ENCODE peak calls at places on chromosome 14, in eight cellular contexts. D is GM23248, Q is right atrium auricular region, F is neuronal stem cell, G is HCT116, I is IMR-90, K is Peyer's patch, U is fibroblast of lung. Z is an unnamed sample.

GRCh38 chr14:31990959-31991541 is 86.1 kb upstream of the ARHGAP5 start:
- DNase-seq in D (peak), Q (no peak), F (no peak), G (no peak), I (no peak), K (no peak), U (peak), Z (no peak)

GRCh38 chr14:51582437-51582836 is 69.3 kb upstream of the FRMD6 start:
- DNase-seq in D (peak), Q (no peak), F (no peak), G (no peak), I (peak), K (no peak), U (peak), Z (no peak)

GRCh38 chr14:33564774-33565630 is 385.9 kb downstream of the EGLN3 start:
- DNase-seq in D (peak), Q (no peak), F (no peak), G (no peak), I (peak), K (no peak), U (peak), Z (no peak)

GRCh38 chr14:28515571-28515970 is 251.0 kb upstream of the FOXG1 start:
- DNase-seq in D (no peak), Q (no peak), F (no peak), G (no peak), I (peak), K (no peak), U (peak), Z (no peak)

GRCh38 chr14:29637406-29637805 is 290.2 kb downstream of the PRKD1 start:
- DNase-seq in D (peak), Q (peak), F (no peak), G (no peak), I (peak), K (no peak), U (peak), Z (peak)

GRCh38 chr14:89221109-89221508 is 195.9 kb downstream of the FOXN3 start:
- DNase-seq in D (peak), Q (no peak), F (no peak), G (no peak), I (peak), K (no peak), U (peak), Z (no peak)

GRCh38 chr14:93709249-93709648 is 79.0 kb downstream of the PRIMA1 start:
- DNase-seq in D (peak), Q (no peak), F (no peak), G (no peak), I (no peak), K (no peak), U (no peak), Z (no peak)

GRCh38 chr14:94460631-94461416 is 8.2 kb upstream of the SERPINA11 start:
- DNase-seq in D (no peak), Q (peak), F (no peak), G (no peak), I (no peak), K (no peak), U (no peak), Z (no peak)

GRCh38 chr14:22118894-22119477 is 445.4 kb upstream of the OR4E1 start:
- DNase-seq in D (no peak), Q (no peak), F (no peak), G (no peak), I (peak), K (no peak), U (no peak), Z (no peak)

GRCh38 chr14:21300892-21301291 is 21.0 kb downstream of the RPGRIP1 start:
- DNase-seq in D (peak), Q (no peak), F (peak), G (no peak), I (no peak), K (peak), U (peak), Z (peak)

GRCh38 chr14:89351364-89351957 is 65.6 kb downstream of the FOXN3 start:
- DNase-seq in D (peak), Q (no peak), F (no peak), G (no peak), I (peak), K (no peak), U (peak), Z (no peak)

GRCh38 chr14:86885280-86885679 is 1107.7 kb downstream of the GALC start:
- DNase-seq in D (no peak), Q (no peak), F (no peak), G (no peak), I (no peak), K (no peak), U (no peak), Z (no peak)

GRCh38 chr14:31228533-31228932 is 20.9 kb upstream of the HECTD1 start:
- DNase-seq in D (peak), Q (no peak), F (no peak), G (no peak), I (no peak), K (no peak), U (peak), Z (no peak)

GRCh38 chr14:45041641-45042040 is 42.3 kb upstream of the PRPF39 start:
- DNase-seq in D (no peak), Q (no peak), F (no peak), G (no peak), I (no peak), K (no peak), U (no peak), Z (no peak)

GRCh38 chr14:37122288-37122687 is 50.1 kb downstream of the SLC25A21 start:
- DNase-seq in D (peak), Q (no peak), F (no peak), G (peak), I (peak), K (no peak), U (peak), Z (no peak)

GRCh38 chr14:95349241-95349640 is 29.5 kb upstream of the CLMN start:
- DNase-seq in D (no peak), Q (no peak), F (no peak), G (no peak), I (no peak), K (no peak), U (no peak), Z (no peak)

GRCh38 chr14:94581127-94581999 is at the start of gene SERPINA5:
- DNase-seq in D (peak), Q (peak), F (no peak), G (no peak), I (no peak), K (no peak), U (peak), Z (no peak)

GRCh38 chr14:88995437-88996198 is 171.2 kb downstream of the TTC8 start:
- DNase-seq in D (peak), Q (no peak), F (no peak), G (no peak), I (peak), K (no peak), U (peak), Z (no peak)

GRCh38 chr14:95490727-95491451 is 25.6 kb downstream of the SYNE3 start:
- DNase-seq in D (peak), Q (no peak), F (no peak), G (peak), I (no peak), K (peak), U (peak), Z (no peak)

GRCh38 chr14:91230363-91231035 is 14.0 kb downstream of the GPR68 start:
- DNase-seq in D (peak), Q (no peak), F (no peak), G (no peak), I (peak), K (no peak), U (peak), Z (no peak)

GRCh38 chr14:45057881-45058364 is 26.0 kb upstream of the PRPF39 start:
- DNase-seq in D (no peak), Q (no peak), F (no peak), G (no peak), I (no peak), K (no peak), U (no peak), Z (no peak)

GRCh38 chr14:74408870-74409269 is 17.1 kb downstream of the SYNDIG1L start:
- DNase-seq in D (no peak), Q (no peak), F (no peak), G (no peak), I (no peak), K (no peak), U (no peak), Z (no peak)

DNA sequence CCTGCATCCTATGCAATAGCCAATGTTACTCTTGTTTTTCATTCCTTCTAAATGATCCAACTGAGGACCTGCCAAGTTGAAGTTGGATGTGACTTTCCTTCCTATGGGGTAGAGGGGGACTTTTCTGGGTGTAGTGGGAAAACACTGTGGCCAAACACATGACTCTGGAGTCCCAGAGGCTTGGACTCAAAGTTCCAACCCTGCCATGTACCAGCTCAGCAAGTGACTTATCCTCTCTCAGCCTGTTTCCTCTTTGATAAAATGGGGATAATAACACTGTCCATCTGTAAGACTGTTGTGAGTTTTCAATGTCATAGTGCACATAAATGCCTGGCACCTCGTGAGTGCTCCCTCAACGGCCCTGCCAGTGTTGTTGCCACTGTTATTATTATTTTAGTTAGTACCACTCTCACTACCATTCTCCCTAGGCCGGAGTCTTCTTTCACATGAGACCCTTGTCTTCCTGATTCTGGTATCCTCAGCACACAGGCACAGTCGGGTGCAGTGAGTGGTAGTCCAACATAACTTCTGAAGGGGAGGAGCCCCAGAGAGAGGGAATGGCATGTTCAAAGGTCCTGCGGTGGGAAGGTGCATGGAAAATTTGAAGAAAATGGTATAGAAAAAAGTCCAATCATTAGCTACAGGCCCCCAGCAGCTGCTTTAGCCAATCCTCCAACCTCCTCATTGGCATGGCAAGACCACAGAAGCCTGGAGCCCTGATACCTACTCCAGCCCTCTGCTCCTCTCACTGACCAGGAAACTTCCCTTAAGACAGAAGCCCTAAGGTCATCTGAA is 96.8 kb downstream of the ZFP36L1 start:
- DNase-seq in D (no peak), Q (no peak), F (no peak), G (no peak), I (no peak), K (peak), U (no peak), Z (no peak)
- H3K27ac ChIP-seq in D (peak), Q (no peak), F (no peak), G (peak), I (peak), K (no peak), U (peak), Z (no peak)

GRCh38 chr14:39246618-39247017 is 12.9 kb downstream of the MIA2 start:
- DNase-seq in D (peak), Q (no peak), F (no peak), G (no peak), I (peak), K (no peak), U (no peak), Z (no peak)

GRCh38 chr14:39241637-39242036 is 7.9 kb downstream of the MIA2 start:
- DNase-seq in D (no peak), Q (no peak), F (no peak), G (no peak), I (no peak), K (no peak), U (peak), Z (no peak)

GRCh38 chr14:39243831-39244230 is 10.1 kb downstream of the MIA2 start:
- DNase-seq in D (no peak), Q (no peak), F (no peak), G (no peak), I (no peak), K (no peak), U (no peak), Z (no peak)

DNA sequence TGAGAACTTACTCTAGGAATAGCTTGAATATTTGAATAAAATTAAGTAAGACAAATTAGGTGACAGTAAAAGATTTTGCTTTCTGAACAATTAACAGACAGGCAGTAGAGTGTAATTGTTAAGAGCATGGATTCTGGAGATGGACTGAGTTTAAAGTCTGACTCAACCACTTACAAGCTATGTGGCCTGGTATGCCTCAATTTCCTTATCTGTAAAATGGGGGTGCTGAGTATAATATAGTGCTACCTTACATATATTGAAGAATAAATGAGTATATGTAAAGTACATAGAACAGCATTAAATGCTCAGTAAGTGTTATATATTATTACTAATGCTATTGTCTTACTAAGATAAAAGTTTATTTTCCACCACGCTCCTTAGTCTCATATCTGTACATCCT is 7.1 kb downstream of the MIA2 start:
- DNase-seq in D (no peak), Q (no peak), F (no peak), G (no peak), I (no peak), K (no peak), U (no peak), Z (no peak)
- H3K27ac ChIP-seq in D (no peak), Q (no peak), F (no peak), G (no peak), I (no peak), K (no peak), U (no peak), Z (no peak)

DNA sequence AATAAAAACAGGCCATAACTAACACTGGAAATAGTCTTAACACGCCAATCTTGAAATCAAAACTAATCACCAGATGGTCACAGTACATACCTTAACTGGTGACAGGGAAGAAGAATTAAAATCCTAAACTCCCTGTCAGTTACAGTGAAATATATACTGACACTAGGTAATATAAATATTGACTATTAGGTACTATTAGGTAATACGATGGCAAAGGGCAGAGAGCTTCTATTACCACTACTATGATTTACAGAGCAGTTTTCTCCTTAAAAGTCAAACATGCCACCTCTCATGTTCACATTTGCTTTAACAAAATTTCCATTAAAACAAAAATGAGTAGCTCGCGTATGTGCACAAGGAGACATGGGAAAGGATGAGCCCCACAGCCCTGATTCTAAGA is 19.2 kb downstream of the SETD3 start:
- DNase-seq in D (no peak), Q (no peak), F (no peak), G (no peak), I (no peak), K (no peak), U (no peak), Z (no peak)
- H3K27ac ChIP-seq in D (no peak), Q (no peak), F (no peak), G (no peak), I (no peak), K (no peak), U (no peak), Z (no peak)

DNA sequence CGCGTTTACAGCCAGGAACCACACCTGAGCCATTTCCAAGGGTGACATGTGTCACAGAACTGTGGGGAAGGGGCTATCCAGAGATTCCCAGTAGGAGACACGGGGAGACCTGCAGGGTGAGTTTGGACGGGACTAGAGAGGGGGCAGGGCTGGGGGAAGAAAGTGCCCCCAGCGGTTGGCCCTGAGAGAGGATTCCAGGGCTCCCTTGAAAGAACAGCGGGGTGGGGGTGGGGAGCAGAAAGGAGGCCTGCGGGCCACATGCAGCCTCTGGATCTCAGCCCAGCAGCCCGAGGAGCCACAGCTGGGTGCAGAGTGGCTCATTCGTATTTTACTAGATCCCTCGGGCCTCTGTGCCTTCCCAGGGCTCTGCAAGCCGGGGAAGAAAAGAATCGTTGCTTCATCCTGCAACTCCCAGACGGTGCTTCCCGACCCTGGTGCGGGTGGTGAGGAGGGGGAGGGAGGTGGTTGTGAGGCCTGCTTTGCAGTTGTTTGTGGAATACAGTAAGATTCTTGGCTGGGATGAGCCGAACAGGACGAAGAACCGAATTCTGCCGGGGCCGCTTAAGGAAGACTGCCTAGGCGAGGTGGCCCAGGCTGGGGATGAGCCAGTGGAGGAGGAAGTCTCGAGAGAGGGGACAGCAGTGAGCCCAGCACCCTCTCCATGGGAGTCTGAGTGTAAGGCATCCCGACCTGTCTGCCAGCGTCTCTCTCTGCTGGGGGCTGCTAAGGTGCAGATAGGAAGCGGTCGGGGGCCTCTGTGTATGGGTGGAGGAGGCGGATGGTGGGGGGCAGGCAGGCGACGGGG is 36.1 kb upstream of the ANKRD9 start:
- DNase-seq in D (peak), Q (no peak), F (no peak), G (no peak), I (peak), K (no peak), U (no peak), Z (no peak)
- H3K27ac ChIP-seq in D (no peak), Q (no peak), F (no peak), G (no peak), I (no peak), K (peak), U (no peak), Z (no peak)

GRCh38 chr14:103819503-103820307 is 27.7 kb downstream of the PPP1R13B start:
- DNase-seq in D (peak), Q (no peak), F (peak), G (no peak), I (no peak), K (peak), U (peak), Z (no peak)

GRCh38 chr14:103818422-103818821 is 29.0 kb downstream of the PPP1R13B start:
- DNase-seq in D (no peak), Q (no peak), F (no peak), G (no peak), I (no peak), K (no peak), U (no peak), Z (no peak)

GRCh38 chr14:103818870-103819269 is 28.5 kb downstream of the PPP1R13B start:
- DNase-seq in D (no peak), Q (no peak), F (no peak), G (no peak), I (no peak), K (no peak), U (no peak), Z (no peak)

GRCh38 chr14:103820908-103821307 is 26.5 kb downstream of the PPP1R13B start:
- DNase-seq in D (no peak), Q (no peak), F (no peak), G (no peak), I (no peak), K (no peak), U (no peak), Z (no peak)

GRCh38 chr14:103820382-103820781 is 27.0 kb downstream of the PPP1R13B start:
- DNase-seq in D (no peak), Q (no peak), F (no peak), G (no peak), I (no peak), K (no peak), U (no peak), Z (no peak)
- H3K27ac ChIP-seq in D (no peak), Q (peak), F (no peak), G (no peak), I (no peak), K (no peak), U (no peak), Z (no peak)

Z was measured in substantia nigra.